ENCODE peak calls at places on chromosomes 4 and X, in five cellular contexts. R is mesenchymal stem cell, C is IMR-90, P is neuronal stem cell, F is H9. H is an unnamed sample.

GRCh38 chrX:15977644-15978043 is 123.0 kb upstream of the AP1S2 start:
- DNase-seq in R (no peak), C (no peak), P (no peak), F (no peak), H (no peak)

GRCh38 chrX:139204903-139205667 is 325.5 kb upstream of the F9 start:
- DNase-seq in R (no peak), C (no peak), P (no peak), F (peak; percentile 73), H (no peak)

GRCh38 chrX:48573690-48574269 is 504 bp upstream of the RBM3 start:
- DNase-seq in R (no peak), C (no peak), P (peak; percentile 1), F (no peak), H (peak; percentile 69)

GRCh38 chr4:109631709-109632108 is 71.5 kb downstream of the CASP6 start:
- DNase-seq in R (peak; percentile 18), C (peak; percentile 4), P (no peak), F (peak; percentile 47), H (no peak)

GRCh38 chr4:21097026-21097425 is 396.8 kb downstream of the PACRGL start:
- DNase-seq in R (no peak), C (no peak), P (no peak), F (no peak), H (no peak)

GRCh38 chr4:169079942-169080827 is 70.1 kb upstream of the CBR4 start:
- DNase-seq in R (peak; percentile 70), C (peak; percentile 77), P (no peak), F (no peak), H (peak; percentile 44)

GRCh38 chr4:76108467-76109181 is 34.1 kb downstream of the ART3 start:
- DNase-seq in R (peak; percentile 33), C (no peak), P (no peak), F (no peak), H (no peak)

GRCh38 chr4:55184600-55185523 is 59.5 kb upstream of the KDR start:
- DNase-seq in R (peak; percentile 76), C (peak; percentile 66), P (no peak), F (peak; percentile 68), H (peak; percentile 76)

GRCh38 chr4:48268956-48269860 is at the start of gene TEC:
- DNase-seq in R (peak; percentile 64), C (no peak), P (peak; percentile 20), F (peak; percentile 75), H (peak; percentile 66)

GRCh38 chrX:47200385-47201150 is 6.9 kb downstream of the UBA1 start:
- DNase-seq in R (no peak), C (peak; percentile 65), P (no peak), F (no peak), H (no peak)

GRCh38 chr4:158182736-158183135 is 9.9 kb upstream of the GASK1B start:
- DNase-seq in R (no peak), C (no peak), P (no peak), F (peak; percentile 30), H (no peak)

GRCh38 chr4:83335691-83336090 is 1.0 kb upstream of the HPSE start:
- DNase-seq in R (no peak), C (no peak), P (no peak), F (no peak), H (no peak)

GRCh38 chr4:154004859-154005520 is 216.1 kb upstream of the SFRP2 start:
- DNase-seq in R (peak; percentile 99), C (no peak), P (no peak), F (no peak), H (no peak)

GRCh38 chrX:3713225-3713936 is at the start of gene PRKX:
- DNase-seq in R (peak; percentile 47), C (peak; percentile 36), P (no peak), F (peak; percentile 69), H (no peak)

GRCh38 chrX:13369541-13370140 is 49.8 kb upstream of the ATXN3L start:
- DNase-seq in R (no peak), C (no peak), P (no peak), F (no peak), H (no peak)

GRCh38 chr4:105600951-105601350 is 48.5 kb downstream of the ARHGEF38 start:
- DNase-seq in R (no peak), C (no peak), P (no peak), F (no peak), H (no peak)

GRCh38 chr4:139682309-139683210 is 16.9 kb downstream of the MGST2 start:
- DNase-seq in R (no peak), C (no peak), P (no peak), F (no peak), H (no peak)

GRCh38 chr4:108024078-108024990 is 34.6 kb downstream of the HADH start:
- DNase-seq in R (no peak), C (no peak), P (no peak), F (no peak), H (no peak)

GRCh38 chr4:90799895-90800294 is 672.7 kb downstream of the CCSER1 start:
- DNase-seq in R (no peak), C (no peak), P (no peak), F (no peak), H (no peak)

GRCh38 chrX:144219035-144219434 is 335.2 kb downstream of the UBE2NL start:
- DNase-seq in R (no peak), C (no peak), P (no peak), F (peak; percentile 55), H (no peak)

GRCh38 chr4:2412534-2412884 is 5.9 kb downstream of the ZFYVE28 start:
- DNase-seq in R (no peak), C (no peak), P (no peak), F (no peak), H (no peak)

GRCh38 chrX:13197961-13198761 is 121.7 kb downstream of the ATXN3L start:
- DNase-seq in R (no peak), C (no peak), P (no peak), F (peak; percentile 83), H (peak; percentile 63)

GRCh38 chr4:186839122-186840037 is 115.7 kb upstream of the FAT1 start:
- DNase-seq in R (peak; percentile 73), C (peak; percentile 92), P (no peak), F (no peak), H (no peak)

GRCh38 chrX:1809581-1809980 is 194.7 kb downstream of the ASMT start:
- DNase-seq in R (no peak), C (no peak), P (no peak), F (no peak), H (no peak)

GRCh38 chrX:38087594-38087993 is 81.2 kb downstream of the SYTL5 start:
- DNase-seq in R (no peak), C (no peak), P (no peak), F (no peak), H (no peak)

GRCh38 chr4:184664445-184665210 is 15.1 kb downstream of the PRIMPOL start:
- DNase-seq in R (no peak), C (peak; percentile 18), P (no peak), F (peak; percentile 55), H (peak; percentile 24)

DNA sequence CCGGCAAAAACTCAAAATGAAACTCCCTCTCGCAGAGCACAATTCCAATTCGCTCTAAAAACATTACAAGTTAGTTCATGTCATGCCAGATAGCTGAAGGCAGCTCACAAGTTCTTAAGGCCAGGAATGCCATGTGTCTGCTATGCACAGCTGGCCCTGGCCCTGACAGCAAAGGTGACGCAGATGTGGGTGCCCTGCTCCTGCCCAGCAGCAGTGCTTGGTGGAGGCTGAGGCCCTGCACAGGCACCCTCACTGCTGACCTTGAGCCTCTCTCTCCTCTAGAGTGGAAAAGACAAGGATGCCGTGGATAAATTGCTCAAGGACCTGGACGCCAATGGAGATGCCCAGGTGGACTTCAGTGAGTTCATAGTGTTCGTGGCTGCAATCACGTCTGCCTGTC is 2.9 kb downstream of the S100P start:
- DNase-seq in R (no peak), C (no peak), P (no peak), F (no peak), H (peak; percentile 97)
- H3K14ac ChIP-seq in R (no peak overlapping the region), C (no peak overlapping the region), P (no peak overlapping the region), F (no peak overlapping the region), H (no peak overlapping the region)

GRCh38 chr4:8308144-8308543 is 38.6 kb downstream of the HTRA3 start:
- DNase-seq in R (no peak), C (no peak), P (no peak), F (no peak), H (no peak)

GRCh38 chr4:8312069-8312445 is 42.5 kb downstream of the HTRA3 start:
- DNase-seq in R (no peak), C (no peak), P (no peak), F (no peak), H (no peak)

GRCh38 chr4:8310306-8310705 is 40.8 kb downstream of the HTRA3 start:
- DNase-seq in R (no peak), C (no peak), P (no peak), F (no peak), H (no peak)

GRCh38 chr4:8308856-8309771 is 39.6 kb downstream of the HTRA3 start:
- DNase-seq in R (peak; percentile 22), C (peak; percentile 44), P (no peak), F (no peak), H (no peak)

DNA sequence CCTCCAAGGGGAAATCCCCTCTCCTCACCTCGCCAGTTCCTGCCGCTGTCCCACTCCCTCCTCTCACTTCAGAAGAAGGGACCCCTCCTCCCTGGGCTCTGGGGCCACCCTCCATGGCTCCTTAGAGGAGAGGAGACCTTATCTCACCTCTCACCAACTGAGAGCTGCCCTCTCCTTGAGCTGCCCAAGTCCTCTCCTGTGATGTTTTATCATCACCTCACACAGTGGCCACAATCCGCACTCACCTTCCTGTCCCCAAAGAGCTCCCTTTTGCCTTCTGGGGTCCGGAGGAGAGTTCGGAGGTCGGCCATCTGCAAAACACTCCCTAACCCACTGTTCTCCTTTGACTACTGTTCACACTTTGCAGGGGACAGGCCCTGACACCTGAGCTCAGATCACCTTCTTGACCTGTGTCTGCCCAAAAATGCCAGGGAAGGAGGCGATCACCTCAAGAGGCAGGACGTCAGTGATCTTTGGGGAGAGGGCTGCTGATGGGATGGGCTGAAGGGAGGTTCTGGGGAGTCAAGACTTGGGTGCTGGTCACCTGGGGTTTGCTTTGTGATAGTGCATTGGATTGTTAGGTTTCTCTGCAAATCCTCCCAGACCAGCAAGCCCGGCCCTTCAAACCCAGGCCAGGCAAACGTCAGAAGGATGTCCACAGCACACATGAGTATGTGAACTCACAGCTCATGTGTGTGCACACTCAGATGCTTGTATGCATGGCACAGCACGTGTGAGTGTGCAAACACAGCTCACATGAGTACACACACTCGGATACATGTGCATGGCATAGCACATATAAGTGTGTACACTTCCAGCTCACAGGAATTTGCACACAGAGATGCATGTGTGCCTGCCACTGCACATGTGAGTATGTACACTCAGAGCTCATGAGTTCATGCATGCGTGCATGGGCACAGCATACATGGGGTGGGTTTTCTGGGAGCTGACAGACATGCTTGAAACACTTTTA is 41.8 kb downstream of the HTRA3 start:
- DNase-seq in R (no peak), C (no peak), P (no peak), F (no peak), H (no peak)
- H3K4me1 ChIP-seq in R (peaks cover 29% of the 10 kb centered on the region), C (peaks cover 17% of the 10 kb centered on the region), P (peaks cover 13% of the 10 kb centered on the region), F (no peaks in the 10 kb centered on the region), H (peaks cover 11% of the 10 kb centered on the region)

GRCh38 chr4:26294904-26295303 is 25.9 kb upstream of the RBPJ start:
- DNase-seq in R (no peak), C (no peak), P (no peak), F (no peak), H (no peak)
- H2AK5ac ChIP-seq in R (no peak overlapping the region), C (peak overlapping the region; percentile 5), P (no peak overlapping the region), F (no peak overlapping the region), H (no peak overlapping the region)

GRCh38 chrX:41478397-41478911 is 31.3 kb downstream of the NYX start:
- DNase-seq in R (no peak), C (no peak), P (no peak), F (no peak), H (no peak)

GRCh38 chrX:41480508-41481260 is 33.5 kb downstream of the NYX start:
- DNase-seq in R (no peak), C (no peak), P (no peak), F (no peak), H (no peak)

GRCh38 chrX:41481264-41482109 is 34.3 kb downstream of the NYX start:
- DNase-seq in R (no peak), C (no peak), P (no peak), F (peak; percentile 76), H (peak; percentile 46)

GRCh38 chrX:41482153-41482850 is 35.2 kb downstream of the NYX start:
- DNase-seq in R (no peak), C (peak; percentile 7), P (no peak), F (no peak), H (peak; percentile 41)
- H3K14ac ChIP-seq in R (no peak overlapping the region), C (no peak overlapping the region), P (no peak overlapping the region), F (no peak overlapping the region), H (no peak overlapping the region)